ENCODE peak calls at places on chromosome 9, in five cellular contexts. X is PC-3, B is cardiac muscle cell, W is right lobe of liver, G is colonic mucosa. H is an unnamed sample. For H3K4me1, the result is how much of the 10 kb centered on the place peaks cover.

GRCh38 chr9:74497750-74498615 is 848 bp downstream of the RORB start:
- DNase-seq in X (no peak), B (peak), W (no peak), G (no peak), H (no peak)

GRCh38 chr9:27548055-27548741 is 18.6 kb upstream of the MOB3B start:
- DNase-seq in X (peak), B (peak), W (no peak), G (no peak), H (peak)

GRCh38 chr9:99231708-99232107 is 9.6 kb downstream of the SEC61B start:
- DNase-seq in X (peak), B (peak), W (no peak), G (no peak), H (no peak)

GRCh38 chr9:259405-260404 is 45.0 kb downstream of the DOCK8 start:
- DNase-seq in X (no peak), B (no peak), W (no peak), G (no peak), H (no peak)

GRCh38 chr9:16673171-16673570 is 197.3 kb downstream of the BNC2 start:
- DNase-seq in X (no peak), B (no peak), W (no peak), G (no peak), H (peak)

GRCh38 chr9:112705773-112706427 is 12.0 kb downstream of the INIP start:
- DNase-seq in X (peak), B (peak), W (peak), G (no peak), H (peak)

GRCh38 chr9:138060881-138061280 is 183.3 kb downstream of the CACNA1B start:
- DNase-seq in X (no peak), B (no peak), W (no peak), G (no peak), H (no peak)

GRCh38 chr9:37927611-37928551 is 24.0 kb upstream of the SLC25A51 start:
- DNase-seq in X (no peak), B (no peak), W (peak), G (no peak), H (no peak)

GRCh38 chr9:93317495-93318094 is 133.7 kb downstream of the WNK2 start:
- DNase-seq in X (no peak), B (no peak), W (no peak), G (no peak), H (no peak)

GRCh38 chr9:108834959-108835696 is 20.7 kb downstream of the ACTL7B start:
- DNase-seq in X (peak), B (peak), W (no peak), G (no peak), H (peak)

GRCh38 chr9:34084562-34084961 is 35.9 kb upstream of the UBAP2 start:
- DNase-seq in X (no peak), B (peak), W (no peak), G (no peak), H (no peak)

GRCh38 chr9:18235181-18235908 is 238.6 kb upstream of the ADAMTSL1 start:
- DNase-seq in X (peak), B (no peak), W (no peak), G (no peak), H (peak)

GRCh38 chr9:137240321-137240840 is 706 bp upstream of the TUBB4B start:
- DNase-seq in X (peak), B (peak), W (peak), G (peak), H (no peak)

GRCh38 chr9:38355526-38356120 is 36.9 kb upstream of the ALDH1B1 start:
- DNase-seq in X (no peak), B (no peak), W (peak), G (no peak), H (no peak)

GRCh38 chr9:115733736-115734135 is 419.9 kb upstream of the PAPPA start:
- DNase-seq in X (no peak), B (peak), W (no peak), G (no peak), H (no peak)

GRCh38 chr9:86341007-86341491 is 13.2 kb downstream of the TUT7 start:
- DNase-seq in X (peak), B (peak), W (no peak), G (no peak), H (peak)

GRCh38 chr9:134377976-134378375 is 51.7 kb downstream of the RXRA start:
- DNase-seq in X (peak), B (no peak), W (peak), G (peak), H (no peak)

GRCh38 chr9:128555180-128555721 is 2.9 kb downstream of the SPTAN1 start:
- DNase-seq in X (peak), B (peak), W (peak), G (peak), H (peak)

GRCh38 chr9:124498499-124499146 is 8.6 kb downstream of the NR5A1 start:
- DNase-seq in X (no peak), B (no peak), W (no peak), G (no peak), H (no peak)

GRCh38 chr9:89845321-89845720 is 240.5 kb downstream of the GADD45G start:
- DNase-seq in X (no peak), B (no peak), W (peak), G (no peak), H (no peak)

DNA sequence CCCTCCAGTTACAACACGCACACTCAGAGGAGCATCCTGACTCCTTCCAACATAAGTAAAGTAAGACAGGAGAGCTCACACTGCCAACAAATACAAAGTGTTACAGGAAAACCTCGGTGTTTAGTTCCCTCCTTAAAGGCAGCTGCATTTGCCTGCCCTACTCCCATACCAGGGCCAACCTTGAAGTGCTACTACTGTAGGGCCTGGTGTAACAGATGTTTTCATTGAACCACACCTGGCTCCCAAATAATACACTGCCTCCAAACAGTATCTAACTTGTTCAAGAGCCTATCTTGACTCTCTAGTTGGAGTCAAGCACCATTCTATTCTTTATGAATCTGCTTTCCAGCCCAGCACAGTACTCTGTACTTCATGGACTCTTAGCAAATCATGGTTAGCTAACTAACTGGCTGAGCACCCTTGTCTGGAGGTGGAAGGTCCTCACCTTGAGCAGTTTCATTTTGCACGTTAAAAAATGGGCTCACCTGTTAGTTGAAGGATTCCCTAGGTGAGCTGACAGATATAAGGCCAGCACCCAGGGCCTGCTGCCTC is 34.6 kb downstream of the TTC39B start:
- DNase-seq in X (no peak), B (no peak), W (no peak), G (no peak), H (no peak)
- TF ChIP-seq CTCF in X (no peak), B (no peak), W (no peak), G (no peak), H (no peak)

DNA sequence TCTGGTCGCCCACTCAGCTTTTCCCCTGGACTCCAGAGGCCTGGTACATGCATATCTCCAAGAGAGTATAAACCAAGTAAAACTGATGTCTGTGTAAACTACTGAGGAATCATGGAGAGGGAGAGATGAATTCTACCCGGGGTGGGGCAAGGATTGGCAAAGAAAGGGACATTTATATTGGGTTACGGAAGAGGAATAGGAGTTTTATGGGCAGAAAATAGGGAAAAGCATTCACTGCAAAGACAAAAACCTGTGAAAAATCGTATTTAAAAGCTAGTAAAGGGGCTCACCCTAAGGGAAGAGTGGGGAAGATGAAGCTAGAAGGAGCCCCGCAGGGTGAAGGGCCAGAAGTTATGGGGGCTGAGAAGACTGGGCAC is 248.0 kb upstream of the KLF4 start:
- DNase-seq in X (no peak), B (no peak), W (no peak), G (no peak), H (no peak)
- H3K27ac ChIP-seq in X (peak), B (no peak), W (no peak), G (no peak), H (peak)

GRCh38 chr9:69172895-69173294 is 1.2 kb upstream of the TJP2 start:
- DNase-seq in X (no peak), B (peak), W (no peak), G (no peak), H (peak)
- H3K4me1 ChIP-seq in X (half or more), B (under half), W (under half), G (under half), H (half or more)

DNA sequence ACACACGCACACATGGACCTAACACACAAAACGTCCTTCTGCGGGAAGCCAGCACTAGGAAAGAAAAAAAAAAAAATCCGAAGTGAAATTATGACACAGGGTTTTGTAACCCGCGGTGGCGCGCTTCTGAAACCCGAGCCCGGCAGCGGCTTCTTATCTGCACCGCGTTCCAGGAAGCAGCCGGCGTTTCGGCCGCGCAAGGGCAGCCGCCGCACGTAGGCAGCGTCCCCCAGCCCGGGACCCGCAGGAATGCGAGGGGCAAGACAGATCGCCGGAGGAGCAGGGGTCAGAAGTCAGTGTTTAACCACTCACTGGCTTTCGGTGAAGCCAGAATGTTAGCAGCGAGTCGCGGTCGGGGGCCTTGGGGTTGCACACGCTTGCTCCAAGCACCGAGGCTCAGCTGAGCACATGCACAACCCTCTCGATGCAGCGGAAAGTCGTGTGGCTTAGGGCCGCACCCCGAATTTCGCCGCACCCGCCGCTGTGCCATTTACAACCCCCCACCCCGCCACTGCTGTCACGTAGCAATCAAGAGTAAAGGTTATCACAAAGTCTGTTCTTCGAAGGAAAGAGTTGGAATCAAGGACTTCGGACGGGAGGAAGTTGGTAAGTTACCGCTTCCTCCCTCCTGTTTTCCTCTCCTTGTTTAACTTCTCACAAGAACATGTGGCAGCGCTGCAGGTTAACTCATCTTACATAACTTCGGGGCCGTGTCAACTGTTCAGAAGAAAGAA is 167.9 kb downstream of the AUH start:
- DNase-seq in X (peak), B (peak), W (peak), G (peak), H (peak)
- TF ChIP-seq CTCF in X (no peak), B (no peak), W (no peak), G (no peak), H (peak)

GRCh38 chr9:77284616-77285015 is 107.3 kb downstream of the VPS13A start:
- DNase-seq in X (no peak), B (no peak), W (no peak), G (no peak), H (no peak)
- H3K27ac ChIP-seq in X (no peak), B (no peak), W (no peak), G (no peak), H (no peak)

DNA sequence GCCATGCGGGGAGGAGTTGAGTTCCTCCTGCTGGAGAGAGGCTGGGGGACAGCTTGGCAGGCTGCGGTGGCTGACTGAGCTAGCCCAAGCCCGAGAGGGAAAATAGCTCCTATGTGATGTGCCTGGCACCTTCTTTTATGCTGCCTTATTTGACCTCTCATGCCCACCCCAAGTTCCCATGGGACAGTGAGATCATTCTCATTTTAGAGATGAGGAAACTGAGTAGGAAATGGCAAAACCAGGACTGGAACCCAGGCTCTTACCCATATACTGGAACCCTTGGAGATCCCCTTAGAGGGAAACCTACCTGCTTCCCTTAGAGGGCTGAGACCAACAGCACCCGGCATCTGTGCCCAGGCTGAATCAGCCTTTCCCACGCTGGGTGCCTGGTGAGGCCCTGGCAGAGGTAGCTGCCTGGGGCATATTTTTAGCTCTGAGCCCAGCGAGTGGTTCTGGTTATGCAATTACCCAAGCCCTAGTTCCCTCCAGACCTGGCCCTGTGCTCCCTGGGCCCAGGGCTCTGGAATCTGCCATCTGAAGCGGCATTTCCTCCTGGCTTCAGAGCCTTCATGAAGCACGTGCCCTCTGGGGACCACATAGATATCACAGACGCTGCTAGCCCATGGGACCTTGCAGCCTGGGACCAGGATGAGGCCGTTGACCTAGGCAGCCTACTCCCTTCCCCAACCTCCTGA is 23.6 kb downstream of the COL27A1 start:
- DNase-seq in X (no peak), B (no peak), W (peak), G (no peak), H (no peak)
- H3K4me1 ChIP-seq in X (under half), B (under half), W (half or more), G (under half), H (under half)

GRCh38 chr9:77764894-77765780 is 117.0 kb upstream of the GNA14 start:
- DNase-seq in X (peak), B (peak), W (no peak), G (no peak), H (no peak)
- TF ChIP-seq CTCF in X (peak), B (peak), W (peak), G (peak), H (peak)

H was measured in foreskin keratinocyte.